ENCODE peak calls at places on chromosome 22, in ten cellular contexts. A is cardiac muscle cell, S is osteocyte, Q is fibroblast of lung, P is COR-L47, F is cardiac septum, Z is lung, L is hypothalamus, I is AG08396, R is LNCaP clone FGC. M is an unnamed sample.
A peak's percentile ranks its signal among the peaks of the same experiment; 100 is the strongest.

GRCh38 chr22:45238431-45239377 is 2.0 kb downstream of the KIAA0930 start:
- DNase-seq in P (no peak), Q (no peak), S (no peak), I (no peak), A (no peak), R (peak; percentile 87), Z (no peak), F (no peak), L (no peak), M (no peak)

GRCh38 chr22:46053563-46054090 is 76.7 kb upstream of the WNT7B start:
- DNase-seq in R (no peak), Z (peak; percentile 74), L (peak; percentile 84), S (no peak), Q (peak; percentile 60), A (no peak), P (no peak), F (peak; percentile 92), I (peak; percentile 87), M (peak; percentile 93)

GRCh38 chr22:44090571-44090905 is 66.4 kb downstream of the PARVB start:
- DNase-seq in I (no peak), L (no peak), A (no peak), S (no peak), Z (no peak), Q (no peak), P (no peak), F (no peak), R (no peak), M (no peak)

GRCh38 chr22:25057013-25057881 is 104.7 kb downstream of the KIAA1671 start:
- DNase-seq in Q (peak; percentile 19), L (peak; percentile 10), R (no peak), I (peak; percentile 43), P (peak; percentile 48), S (peak; percentile 92), F (no peak), A (peak; percentile 72), Z (peak; percentile 51), M (no peak)

GRCh38 chr22:44592466-44593180 is 94.6 kb upstream of the RTL6 start:
- DNase-seq in Z (no peak), P (no peak), A (peak; percentile 46), Q (no peak), F (no peak), S (no peak), I (no peak), L (no peak), R (no peak), M (no peak)

GRCh38 chr22:28154856-28155255 is 235.8 kb upstream of the PITPNB start:
- DNase-seq in L (no peak), A (no peak), R (no peak), Z (no peak), I (no peak), S (no peak), F (no peak), P (no peak), Q (no peak), M (no peak)

GRCh38 chr22:47613606-47614350 is 851.3 kb downstream of the TBC1D22A start:
- DNase-seq in S (no peak), A (no peak), L (no peak), R (no peak), F (peak; percentile 60), Q (no peak), P (no peak), I (no peak), Z (no peak), M (no peak)

GRCh38 chr22:47231759-47232158 is 469.3 kb downstream of the TBC1D22A start:
- DNase-seq in Z (no peak), P (no peak), L (no peak), F (no peak), S (peak; percentile 36), A (no peak), Q (no peak), I (no peak), R (no peak), M (no peak)

GRCh38 chr22:38292694-38293093 is 19.9 kb upstream of the TMEM184B start:
- DNase-seq in L (no peak), Q (peak; percentile 61), A (no peak), Z (no peak), S (no peak), R (no peak), P (no peak), I (no peak), F (no peak), M (no peak)

GRCh38 chr22:29780781-29781676 is 13.9 kb downstream of the UQCR10 start:
- DNase-seq in R (no peak), P (no peak), Z (no peak), A (no peak), Q (peak; percentile 52), S (no peak), F (no peak), I (peak; percentile 83), L (no peak), M (no peak)

GRCh38 chr22:43996170-43996980 is 27.7 kb upstream of the PARVB start:
- DNase-seq in Q (no peak), I (no peak), S (no peak), F (peak; percentile 89), P (no peak), R (no peak), A (no peak), L (peak; percentile 7), Z (peak; percentile 56), M (peak; percentile 91)

GRCh38 chr22:35352214-35353111 is 28.4 kb upstream of the HMOX1 start:
- DNase-seq in S (no peak), A (peak; percentile 57), I (peak; percentile 46), R (no peak), P (no peak), Z (peak; percentile 62), F (peak; percentile 88), L (peak; percentile 48), Q (no peak), M (no peak)

GRCh38 chr22:42187646-42188045 is 57.0 kb upstream of the CYP2D6 start:
- DNase-seq in L (no peak), Q (no peak), Z (no peak), F (no peak), I (no peak), R (no peak), A (no peak), P (no peak), S (no peak), M (no peak)

GRCh38 chr22:20014526-20015186 is 2.0 kb downstream of the ARVCF start:
- DNase-seq in S (no peak), Q (no peak), L (no peak), Z (no peak), P (no peak), R (no peak), F (no peak), I (no peak), A (no peak), M (no peak)

GRCh38 chr22:33180371-33180770 is 122.2 kb upstream of the SYN3 start:
- DNase-seq in P (no peak), A (no peak), F (no peak), R (no peak), Z (no peak), I (no peak), S (no peak), L (no peak), Q (no peak), M (no peak)

GRCh38 chr22:39818050-39818449 is 75.5 kb downstream of the ENTHD1 start:
- DNase-seq in L (no peak), F (no peak), R (no peak), S (no peak), Z (no peak), P (no peak), I (no peak), A (no peak), Q (peak; percentile 42), M (no peak)

GRCh38 chr22:22961574-22961973 is 74.0 kb downstream of the IGLL5 start:
- DNase-seq in R (no peak), S (no peak), I (no peak), L (no peak), Q (no peak), F (no peak), A (no peak), P (no peak), Z (no peak), M (no peak)

M was measured in mesenteric fat pad.